ENCODE peak calls at places on chromosomes 1 and 21, in seven cellular contexts. T, U, F, D, C, G and M are unnamed samples.

GRCh38 chr1:36199934-36200741 is 24.1 kb upstream of the THRAP3 start:
- DNase-seq in T (no peak), U (peak; percentile 46), F (no peak), D (no peak), C (no peak), G (no peak), M (no peak)

GRCh38 chr1:44300882-44301281 is 54.2 kb downstream of the ERI3 start:
- DNase-seq in T (no peak), U (no peak), F (no peak), D (no peak), C (no peak), G (no peak), M (no peak)

GRCh38 chr1:51664412-51665240 is 47.7 kb downstream of the OSBPL9 start:
- DNase-seq in T (no peak), U (no peak), F (no peak), D (no peak), C (no peak), G (no peak), M (no peak)

GRCh38 chr1:1752671-1753606 is 25.3 kb downstream of the NADK start:
- DNase-seq in T (no peak), U (no peak), F (no peak), D (no peak), C (no peak), G (no peak), M (no peak)

GRCh38 chr1:224457782-224458144 is 23.2 kb upstream of the WDR26 start:
- DNase-seq in T (no peak), U (no peak), F (peak; percentile 11), D (no peak), C (no peak), G (no peak), M (no peak)

GRCh38 chr21:16425297-16425696 is 695.5 kb downstream of the USP25 start:
- DNase-seq in T (no peak), U (no peak), F (no peak), D (no peak), C (no peak), G (no peak), M (no peak)

GRCh38 chr1:147840909-147841308 is 61.7 kb upstream of the GJA8 start:
- DNase-seq in T (peak; percentile 4), U (no peak), F (no peak), D (no peak), C (peak; percentile 66), G (no peak), M (no peak)

GRCh38 chr1:17620448-17620847 is 81.0 kb downstream of the ARHGEF10L start:
- DNase-seq in T (no peak), U (no peak), F (no peak), D (no peak), C (no peak), G (no peak), M (no peak)

GRCh38 chr1:182841368-182841988 is 2.3 kb downstream of the DHX9 start:
- DNase-seq in T (no peak), U (peak; percentile 52), F (peak; percentile 27), D (peak; percentile 5), C (peak; percentile 46), G (no peak), M (no peak)

GRCh38 chr1:71414229-71414628 is 333.4 kb upstream of the ZRANB2 start:
- DNase-seq in T (no peak), U (no peak), F (peak; percentile 13), D (no peak), C (no peak), G (no peak), M (no peak)

GRCh38 chr1:214537219-214537618 is 14.2 kb downstream of the PTPN14 start:
- DNase-seq in T (no peak), U (peak; percentile 27), F (no peak), D (no peak), C (no peak), G (no peak), M (no peak)

GRCh38 chr1:33370286-33370685 is 49.4 kb upstream of the A3GALT2 start:
- DNase-seq in T (no peak), U (no peak), F (peak; percentile 39), D (no peak), C (no peak), G (no peak), M (no peak)

GRCh38 chr1:69569983-69570755 is 2.4 kb downstream of the LRRC7 start:
- DNase-seq in T (no peak), U (no peak), F (no peak), D (no peak), C (no peak), G (peak; percentile 46), M (no peak)

GRCh38 chr21:17387030-17387617 is 125.7 kb upstream of the CXADR start:
- DNase-seq in T (peak; percentile 51), U (peak; percentile 77), F (peak; percentile 52), D (peak; percentile 75), C (peak; percentile 41), G (no peak), M (peak; percentile 1)

GRCh38 chr1:212607206-212607923 is 1.2 kb upstream of the ATF3 start:
- DNase-seq in T (no peak), U (peak; percentile 37), F (peak; percentile 61), D (no peak), C (no peak), G (peak; percentile 58), M (no peak)

GRCh38 chr21:37149411-37149810 is 76.4 kb downstream of the TTC3 start:
- DNase-seq in T (no peak), U (no peak), F (no peak), D (peak; percentile 4), C (no peak), G (no peak), M (no peak)

GRCh38 chr1:2805801-2806430 is 4.4 kb upstream of the TTC34 start:
- DNase-seq in T (no peak), U (no peak), F (no peak), D (no peak), C (no peak), G (no peak), M (no peak)

GRCh38 chr1:47940779-47941178 is 56.4 kb downstream of the TRABD2B start:
- DNase-seq in T (no peak), U (no peak), F (no peak), D (no peak), C (no peak), G (peak; percentile 14), M (no peak)

GRCh38 chr21:17915976-17916375 is 96.8 kb upstream of the C21orf91 start:
- DNase-seq in T (no peak), U (no peak), F (no peak), D (no peak), C (no peak), G (no peak), M (no peak)

GRCh38 chr1:208171615-208172388 is 72.4 kb downstream of the PLXNA2 start:
- DNase-seq in T (no peak), U (no peak), F (no peak), D (peak; percentile 90), C (no peak), G (no peak), M (no peak)

GRCh38 chr1:29668761-29669487 is 432.6 kb downstream of the PTPRU start:
- DNase-seq in T (no peak), U (no peak), F (no peak), D (no peak), C (no peak), G (peak; percentile 23), M (no peak)

GRCh38 chr1:115314765-115315164 is 23.3 kb downstream of the NGF start:
- DNase-seq in T (no peak), U (peak; percentile 66), F (no peak), D (no peak), C (no peak), G (no peak), M (no peak)

GRCh38 chr1:212698467-212699103 is 1.1 kb downstream of the BATF3 start:
- DNase-seq in T (no peak), U (no peak), F (no peak), D (no peak), C (no peak), G (no peak), M (no peak)

GRCh38 chr1:160608514-160608913 is 29.2 kb upstream of the CD84 start:
- DNase-seq in T (no peak), U (no peak), F (no peak), D (no peak), C (no peak), G (no peak), M (no peak)

GRCh38 chr1:160167056-160167455 is 15.7 kb downstream of the ATP1A4 start:
- DNase-seq in T (no peak), U (peak; percentile 36), F (no peak), D (no peak), C (no peak), G (no peak), M (no peak)

GRCh38 chr21:18153063-18153462 is 91.6 kb upstream of the CHODL start:
- DNase-seq in T (no peak), U (no peak), F (no peak), D (no peak), C (no peak), G (no peak), M (no peak)

GRCh38 chr1:112904071-112904830 is 51.7 kb downstream of the SLC16A1 start:
- DNase-seq in T (peak; percentile 36), U (no peak), F (no peak), D (no peak), C (peak; percentile 72), G (peak; percentile 44), M (no peak)
- TF ChIP-seq JUND in T (peak; percentile 39), U (no peak), F (no peak), D (no peak), C (peak; percentile 91), G (no peak), M (no peak)

GRCh38 chr1:185477638-185478216 is 160.7 kb upstream of the IVNS1ABP start:
- DNase-seq in T (no peak), U (no peak), F (no peak), D (peak; percentile 9), C (no peak), G (no peak), M (no peak)

GRCh38 chr1:185478878-185479277 is 161.8 kb upstream of the IVNS1ABP start:
- DNase-seq in T (no peak), U (no peak), F (no peak), D (no peak), C (no peak), G (no peak), M (no peak)

GRCh38 chr1:185483217-185483616 is 166.2 kb upstream of the IVNS1ABP start:
- DNase-seq in T (no peak), U (no peak), F (no peak), D (no peak), C (no peak), G (no peak), M (no peak)

GRCh38 chr1:185479781-185480180 is 162.7 kb upstream of the IVNS1ABP start:
- DNase-seq in T (no peak), U (no peak), F (no peak), D (no peak), C (no peak), G (no peak), M (no peak)

GRCh38 chr1:185480545-185480944 is 163.5 kb upstream of the IVNS1ABP start:
- DNase-seq in T (no peak), U (no peak), F (no peak), D (no peak), C (no peak), G (no peak), M (no peak)
- TF ChIP-seq JUND in T (no peak), U (no peak), F (no peak), D (no peak), C (no peak), G (no peak), M (no peak)

GRCh38 chr1:24793762-24794161 is 48.5 kb downstream of the CLIC4 start:
- DNase-seq in T (no peak), U (no peak), F (no peak), D (no peak), C (no peak), G (no peak), M (no peak)
- TF ChIP-seq JUND in T (no peak), U (no peak), F (peak; percentile 36), D (no peak), C (no peak), G (no peak), M (no peak)

GRCh38 chr1:231806623-231807470 is 180.3 kb downstream of the DISC1 start:
- DNase-seq in T (peak; percentile 36), U (peak; percentile 85), F (peak; percentile 58), D (peak; percentile 46), C (peak; percentile 60), G (peak; percentile 79), M (no peak)
- TF ChIP-seq JUND in T (no peak), U (no peak), F (no peak), D (no peak), C (no peak), G (no peak), M (no peak)